ENCODE peak calls at places on chromosomes 3 and 15, in ten cellular contexts. One of them, this sample, is unnamed.

GRCh38 chr3:193788189-193788946 is 195.4 kb downstream of the OPA1 start:
- DNase-seq in mucosa of gallbladder: peak
- DNase-seq in fibroblast of the conjunctiva: peak
- DNase-seq in left colon: peak
- DNase-seq in DMS 273 treated with DMSO at 0.1 percent for 48 hours: peak
- DNase-seq in SW480: peak
- DNase-seq in left cardiac atrium: peak
- DNase-seq in Daoy: peak
- DNase-seq in naive thymus-derived CD8-positive, alpha-beta T cell: no peak
- DNase-seq in SIG-M5: no peak
- DNase-seq in this sample: peak

GRCh38 chr15:68885070-68885469 is 45.3 kb upstream of the SPESP1 start:
- DNase-seq in mucosa of gallbladder: no peak
- DNase-seq in fibroblast of the conjunctiva: peak
- DNase-seq in left colon: no peak
- DNase-seq in DMS 273 treated with DMSO at 0.1 percent for 48 hours: no peak
- DNase-seq in SW480: no peak
- DNase-seq in left cardiac atrium: no peak
- DNase-seq in Daoy: peak
- DNase-seq in naive thymus-derived CD8-positive, alpha-beta T cell: no peak
- DNase-seq in SIG-M5: no peak
- DNase-seq in this sample: no peak

GRCh38 chr3:71707600-71707999 is 17.6 kb downstream of the EIF4E3 start:
- DNase-seq in mucosa of gallbladder: no peak
- DNase-seq in fibroblast of the conjunctiva: no peak
- DNase-seq in left colon: no peak
- DNase-seq in DMS 273 treated with DMSO at 0.1 percent for 48 hours: no peak
- DNase-seq in SW480: no peak
- DNase-seq in left cardiac atrium: no peak
- DNase-seq in Daoy: no peak
- DNase-seq in naive thymus-derived CD8-positive, alpha-beta T cell: no peak
- DNase-seq in SIG-M5: no peak
- DNase-seq in this sample: no peak

GRCh38 chr15:51011212-51011611 is 83.5 kb downstream of the TNFAIP8L3 start:
- DNase-seq in mucosa of gallbladder: no peak
- DNase-seq in fibroblast of the conjunctiva: no peak
- DNase-seq in left colon: no peak
- DNase-seq in DMS 273 treated with DMSO at 0.1 percent for 48 hours: no peak
- DNase-seq in SW480: no peak
- DNase-seq in left cardiac atrium: no peak
- DNase-seq in Daoy: no peak
- DNase-seq in naive thymus-derived CD8-positive, alpha-beta T cell: no peak
- DNase-seq in SIG-M5: no peak
- DNase-seq in this sample: no peak

GRCh38 chr3:60542981-60543380 is 708.3 kb downstream of the FHIT start:
- DNase-seq in mucosa of gallbladder: no peak
- DNase-seq in fibroblast of the conjunctiva: no peak
- DNase-seq in left colon: no peak
- DNase-seq in DMS 273 treated with DMSO at 0.1 percent for 48 hours: no peak
- DNase-seq in SW480: no peak
- DNase-seq in left cardiac atrium: no peak
- DNase-seq in Daoy: no peak
- DNase-seq in naive thymus-derived CD8-positive, alpha-beta T cell: no peak
- DNase-seq in SIG-M5: no peak
- DNase-seq in this sample: no peak

GRCh38 chr3:16140116-16140893 is 34.2 kb upstream of the GALNT15 start:
- DNase-seq in mucosa of gallbladder: no peak
- DNase-seq in fibroblast of the conjunctiva: peak
- DNase-seq in left colon: no peak
- DNase-seq in DMS 273 treated with DMSO at 0.1 percent for 48 hours: no peak
- DNase-seq in SW480: no peak
- DNase-seq in left cardiac atrium: peak
- DNase-seq in Daoy: peak
- DNase-seq in naive thymus-derived CD8-positive, alpha-beta T cell: no peak
- DNase-seq in SIG-M5: no peak
- DNase-seq in this sample: no peak

GRCh38 chr3:156808025-156808424 is 18.1 kb upstream of the LEKR1 start:
- DNase-seq in mucosa of gallbladder: no peak
- DNase-seq in fibroblast of the conjunctiva: no peak
- DNase-seq in left colon: no peak
- DNase-seq in DMS 273 treated with DMSO at 0.1 percent for 48 hours: no peak
- DNase-seq in SW480: no peak
- DNase-seq in left cardiac atrium: no peak
- DNase-seq in Daoy: peak
- DNase-seq in naive thymus-derived CD8-positive, alpha-beta T cell: no peak
- DNase-seq in SIG-M5: no peak
- DNase-seq in this sample: no peak

GRCh38 chr3:13613343-13614190 is 64.6 kb downstream of the FBLN2 start:
- DNase-seq in mucosa of gallbladder: no peak
- DNase-seq in fibroblast of the conjunctiva: no peak
- DNase-seq in left colon: no peak
- DNase-seq in DMS 273 treated with DMSO at 0.1 percent for 48 hours: no peak
- DNase-seq in SW480: no peak
- DNase-seq in left cardiac atrium: no peak
- DNase-seq in Daoy: no peak
- DNase-seq in naive thymus-derived CD8-positive, alpha-beta T cell: no peak
- DNase-seq in SIG-M5: no peak
- DNase-seq in this sample: no peak

GRCh38 chr15:58308742-58309355 is 122.9 kb upstream of the LIPC start:
- DNase-seq in mucosa of gallbladder: no peak
- DNase-seq in fibroblast of the conjunctiva: no peak
- DNase-seq in left colon: no peak
- DNase-seq in DMS 273 treated with DMSO at 0.1 percent for 48 hours: no peak
- DNase-seq in SW480: no peak
- DNase-seq in left cardiac atrium: no peak
- DNase-seq in Daoy: no peak
- DNase-seq in naive thymus-derived CD8-positive, alpha-beta T cell: no peak
- DNase-seq in SIG-M5: no peak
- DNase-seq in this sample: no peak

This sample was measured in pancreas.